ENCODE peak calls at places on chromosomes 6 and 20, in ten cellular contexts. C is tibial artery, G is vagina, V is endodermal cell, M is mammary epithelial cell, E is GM12878, I is thoracic aorta, T is ascending aorta, S is spleen, N is AG04450. J is an unnamed sample.

GRCh38 chr6:34652263-34652662 is 44.3 kb downstream of the ILRUN start:
- DNase-seq in E (no peak), I (no peak), G (no peak), V (no peak), T (no peak), N (no peak), S (no peak), M (no peak), C (no peak), J (no peak)

GRCh38 chr20:25353754-25354705 is 36.6 kb downstream of the ABHD12 start:
- DNase-seq in E (no peak), S (no peak), T (no peak), M (peak; percentile 33), I (no peak), V (no peak), G (no peak), C (no peak), N (no peak), J (no peak)

GRCh38 chr6:158793432-158793831 is 25.7 kb downstream of the EZR start:
- DNase-seq in V (peak; percentile 65), G (no peak), M (no peak), N (no peak), S (no peak), E (no peak), T (no peak), C (no peak), I (no peak), J (no peak)

GRCh38 chr20:24980321-24981053 is 12.1 kb downstream of the APMAP start:
- DNase-seq in G (peak; percentile 69), V (peak; percentile 5), M (no peak), E (no peak), I (no peak), N (no peak), T (peak; percentile 62), S (peak; percentile 77), C (no peak), J (no peak)

GRCh38 chr6:152206072-152206818 is 398.8 kb downstream of the ESR1 start:
- DNase-seq in N (no peak), S (no peak), V (peak; percentile 82), E (no peak), G (no peak), M (no peak), T (no peak), I (no peak), C (no peak), J (no peak)

GRCh38 chr20:62710221-62710885 is 1.7 kb downstream of the NTSR1 start:
- DNase-seq in M (no peak), E (no peak), G (no peak), I (no peak), N (no peak), C (no peak), V (no peak), T (no peak), S (no peak), J (no peak)

GRCh38 chr6:7390218-7390878 is 740 bp downstream of the RIOK1 start:
- DNase-seq in E (no peak), G (no peak), I (no peak), M (no peak), S (no peak), C (no peak), N (peak; percentile 50), T (no peak), V (no peak), J (no peak)

GRCh38 chr20:3781153-3781910 is at the start of gene SPEF1:
- DNase-seq in S (peak; percentile 85), C (peak; percentile 83), M (peak; percentile 88), N (peak; percentile 71), T (peak; percentile 93), G (peak; percentile 91), E (peak; percentile 33), I (peak; percentile 65), V (peak; percentile 96), J (no peak)

GRCh38 chr6:168517742-168518347 is 76.9 kb downstream of the SMOC2 start:
- DNase-seq in E (no peak), N (no peak), T (no peak), V (no peak), M (no peak), C (no peak), S (no peak), G (no peak), I (no peak), J (no peak)

GRCh38 chr6:168518348-168518745 is 77.4 kb downstream of the SMOC2 start:
- DNase-seq in S (no peak), I (no peak), T (no peak), M (no peak), V (no peak), C (no peak), E (no peak), G (no peak), N (no peak), J (no peak)

GRCh38 chr6:168516941-168517741 is 76.2 kb downstream of the SMOC2 start:
- DNase-seq in G (no peak), M (no peak), T (no peak), C (no peak), N (no peak), S (no peak), I (no peak), V (no peak), E (no peak), J (no peak)

GRCh38 chr6:168515376-168515775 is 74.4 kb downstream of the SMOC2 start:
- DNase-seq in G (no peak), N (no peak), M (no peak), S (no peak), C (no peak), I (no peak), V (peak; percentile 75), E (no peak), T (no peak), J (no peak)

DNA sequence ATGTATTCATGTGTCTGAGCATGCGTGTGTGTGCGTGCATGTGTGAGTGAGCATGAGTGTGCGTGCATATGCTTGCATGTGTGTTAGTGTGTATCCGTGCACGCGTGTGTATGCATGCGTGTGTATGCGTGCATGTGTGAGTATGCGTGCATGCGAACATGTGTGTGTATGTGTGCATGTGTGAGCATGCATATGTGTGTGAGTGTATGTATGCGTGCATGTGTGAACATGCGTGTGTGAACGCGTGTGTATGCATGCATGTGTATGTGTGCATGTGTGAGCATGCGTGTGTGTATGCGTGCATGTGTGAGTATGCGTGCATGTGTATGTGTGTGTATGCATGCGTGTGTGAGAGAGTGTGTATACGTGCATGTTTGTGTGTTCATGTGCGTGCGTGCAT is 77.9 kb downstream of the SMOC2 start:
- DNase-seq in E (no peak), S (no peak), N (no peak), I (no peak), T (no peak), G (no peak), V (no peak), M (no peak), C (no peak), J (no peak)
- H3K9me3 ChIP-seq in E (no peaks in the 10 kb centered on the region), S (peaks cover 6% of the 10 kb centered on the region), N (peaks cover 63% of the 10 kb centered on the region), I (no peaks in the 10 kb centered on the region), T (no peaks in the 10 kb centered on the region), G (no peaks in the 10 kb centered on the region), V (no peaks in the 10 kb centered on the region), M (peaks cover 23% of the 10 kb centered on the region), C (no peaks in the 10 kb centered on the region), J (peaks cover 10% of the 10 kb centered on the region)

GRCh38 chr6:100460650-100461204 is 4.0 kb downstream of the SIM1 start:
- DNase-seq in T (no peak), V (peak; percentile 83), G (no peak), C (no peak), S (no peak), E (no peak), I (no peak), N (no peak), M (no peak), J (no peak)

GRCh38 chr6:100462396-100462795 is 2.3 kb downstream of the SIM1 start:
- DNase-seq in M (no peak), T (no peak), C (no peak), G (no peak), I (no peak), E (no peak), N (no peak), S (no peak), V (no peak), J (no peak)

GRCh38 chr6:100462990-100463684 is 1.6 kb downstream of the SIM1 start:
- DNase-seq in N (no peak), I (no peak), T (no peak), M (no peak), V (no peak), S (no peak), G (no peak), C (no peak), E (no peak), J (no peak)

GRCh38 chr6:100461920-100462295 is 2.8 kb downstream of the SIM1 start:
- DNase-seq in M (no peak), S (no peak), E (peak; percentile 4), G (no peak), N (no peak), V (no peak), I (no peak), T (no peak), C (no peak), J (no peak)

DNA sequence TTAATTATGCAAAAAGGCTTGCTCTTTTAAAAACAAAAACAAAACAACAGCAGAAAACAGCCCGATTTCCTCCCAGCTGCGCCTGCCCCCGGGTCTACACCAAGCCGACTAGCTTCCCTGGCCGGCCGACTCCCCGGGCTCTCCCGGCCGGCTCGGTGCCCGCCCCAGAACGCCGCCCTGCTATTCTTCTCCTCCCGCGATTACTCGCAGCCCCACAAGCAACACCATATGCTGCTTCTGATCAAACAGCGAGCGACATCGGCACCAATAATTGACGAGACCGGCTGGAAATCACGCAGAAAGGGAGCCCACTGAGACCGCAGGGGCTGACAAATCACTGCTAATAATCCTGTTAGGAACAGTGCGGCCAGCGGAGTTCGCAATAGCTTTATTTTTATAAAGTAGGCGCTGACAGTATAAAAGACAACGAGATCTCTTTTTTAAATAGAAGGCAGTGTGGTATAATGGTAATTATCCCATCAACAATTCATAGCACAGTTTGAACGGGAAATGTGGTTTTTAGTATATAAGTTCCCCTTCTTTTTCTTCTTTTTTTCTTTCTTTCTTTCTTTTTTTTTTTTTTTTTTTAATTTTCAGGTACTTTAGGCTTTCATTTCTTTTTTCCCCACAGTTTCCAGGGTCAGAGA is 3.3 kb downstream of the SIM1 start:
- DNase-seq in M (no peak), T (no peak), E (no peak), G (no peak), N (no peak), S (no peak), V (peak; percentile 84), C (no peak), I (no peak), J (no peak)
- TF ChIP-seq CTCF in M (no peak), T (no peak), E (no peak), G (no peak), N (no peak), S (no peak), V (no peak), C (no peak), I (no peak), J (no peak)

GRCh38 chr20:63966172-63966943 is 3.4 kb downstream of the ZNF512B start:
- DNase-seq in M (no peak), I (no peak), N (no peak), C (no peak), S (peak; percentile 69), E (no peak), T (no peak), V (peak; percentile 30), G (no peak), J (no peak)
- H3K9me3 ChIP-seq in M (no peaks in the 10 kb centered on the region), I (no peaks in the 10 kb centered on the region), N (peaks cover 55% of the 10 kb centered on the region), C (no peaks in the 10 kb centered on the region), S (peaks cover 6% of the 10 kb centered on the region), E (no peaks in the 10 kb centered on the region), T (no peaks in the 10 kb centered on the region), V (peaks cover 35% of the 10 kb centered on the region), G (no peaks in the 10 kb centered on the region), J (peaks cover 4% of the 10 kb centered on the region)

GRCh38 chr6:29653452-29654038 is 3.3 kb upstream of the MOG start:
- DNase-seq in G (no peak), T (no peak), N (peak; percentile 57), V (peak; percentile 63), E (no peak), I (no peak), S (no peak), C (no peak), M (peak; percentile 30), J (no peak)

GRCh38 chr6:29652198-29652584 is 4.7 kb upstream of the MOG start:
- DNase-seq in N (no peak), M (no peak), S (no peak), I (no peak), G (no peak), T (no peak), V (peak; percentile 58), E (no peak), C (no peak), J (no peak)

GRCh38 chr6:29647927-29648642 is 8.8 kb upstream of the MOG start:
- DNase-seq in V (no peak), M (peak; percentile 36), E (no peak), T (no peak), N (no peak), G (no peak), S (no peak), I (no peak), C (no peak), J (no peak)

GRCh38 chr6:29649701-29650673 is 6.9 kb upstream of the MOG start:
- DNase-seq in G (peak; percentile 98), M (peak; percentile 96), S (peak; percentile 99), T (peak; percentile 99), N (peak; percentile 86), E (peak; percentile 89), V (peak; percentile 99), I (peak; percentile 98), C (peak; percentile 99), J (peak; percentile 69)

GRCh38 chr6:29651413-29652197 is 5.3 kb upstream of the MOG start:
- DNase-seq in V (no peak), G (no peak), S (no peak), E (no peak), T (no peak), C (no peak), I (no peak), M (no peak), N (no peak), J (no peak)
- TF ChIP-seq CTCF in V (peak; percentile 89), G (peak; percentile 46), S (peak; percentile 71), E (peak; percentile 60), T (peak; percentile 53), C (peak; percentile 50), I (peak; percentile 57), M (peak; percentile 69), N (peak; percentile 76), J (no peak)

J was measured in keratinocyte.